ENCODE peak calls at places on chromosomes 16 and 17, in nine cellular contexts. One of them, this sample, is unnamed.

GRCh38 chr16:57592591-57593003 is 35.8 kb upstream of the ADGRG1 start:
- DNase-seq in suprapubic skin: no peak
- DNase-seq in prostate gland: no peak
- DNase-seq in endothelial cell of umbilical vein: no peak
- DNase-seq in transverse colon: peak; percentile 51
- DNase-seq in upper lobe of left lung: peak; percentile 36
- DNase-seq in SK-N-SH: no peak
- DNase-seq in sigmoid colon: no peak
- DNase-seq in stomach: peak; percentile 44
- DNase-seq in this sample: peak; percentile 94

GRCh38 chr16:4795828-4796572 is 831 bp downstream of the SMIM22 start:
- DNase-seq in suprapubic skin: no peak
- DNase-seq in prostate gland: no peak
- DNase-seq in endothelial cell of umbilical vein: no peak
- DNase-seq in transverse colon: peak; percentile 44
- DNase-seq in upper lobe of left lung: no peak
- DNase-seq in SK-N-SH: no peak
- DNase-seq in sigmoid colon: no peak
- DNase-seq in stomach: no peak
- DNase-seq in this sample: no peak

GRCh38 chr17:45895304-45895968 is 1.1 kb downstream of the MAPT start:
- DNase-seq in suprapubic skin: peak; percentile 73
- DNase-seq in prostate gland: no peak
- DNase-seq in endothelial cell of umbilical vein: peak; percentile 14
- DNase-seq in transverse colon: no peak
- DNase-seq in upper lobe of left lung: no peak
- DNase-seq in SK-N-SH: peak; percentile 91
- DNase-seq in sigmoid colon: no peak
- DNase-seq in stomach: no peak
- DNase-seq in this sample: no peak

GRCh38 chr16:58815188-58815888 is 81.2 kb upstream of the GOT2 start:
- DNase-seq in suprapubic skin: no peak
- DNase-seq in prostate gland: no peak
- DNase-seq in endothelial cell of umbilical vein: no peak
- DNase-seq in transverse colon: no peak
- DNase-seq in upper lobe of left lung: no peak
- DNase-seq in SK-N-SH: no peak
- DNase-seq in sigmoid colon: no peak
- DNase-seq in stomach: no peak
- DNase-seq in this sample: no peak

GRCh38 chr17:75181608-75182318 is 996 bp downstream of the SUMO2 start:
- DNase-seq in suprapubic skin: no peak
- DNase-seq in prostate gland: peak; percentile 17
- DNase-seq in endothelial cell of umbilical vein: peak; percentile 38
- DNase-seq in transverse colon: peak; percentile 30
- DNase-seq in upper lobe of left lung: peak; percentile 38
- DNase-seq in SK-N-SH: peak; percentile 36
- DNase-seq in sigmoid colon: no peak
- DNase-seq in stomach: peak; percentile 28
- DNase-seq in this sample: no peak

GRCh38 chr17:80992077-80992947 is 671 bp downstream of the CHMP6 start:
- DNase-seq in suprapubic skin: peak; percentile 65
- DNase-seq in prostate gland: no peak
- DNase-seq in endothelial cell of umbilical vein: no peak
- DNase-seq in transverse colon: peak; percentile 23
- DNase-seq in upper lobe of left lung: no peak
- DNase-seq in SK-N-SH: peak; percentile 85
- DNase-seq in sigmoid colon: no peak
- DNase-seq in stomach: no peak
- DNase-seq in this sample: no peak

GRCh38 chr16:87705780-87706277 is 60.0 kb downstream of the KLHDC4 start:
- DNase-seq in suprapubic skin: no peak
- DNase-seq in prostate gland: no peak
- DNase-seq in endothelial cell of umbilical vein: no peak
- DNase-seq in transverse colon: no peak
- DNase-seq in upper lobe of left lung: peak; percentile 65
- DNase-seq in SK-N-SH: no peak
- DNase-seq in sigmoid colon: no peak
- DNase-seq in stomach: peak; percentile 37
- DNase-seq in this sample: no peak

GRCh38 chr16:11407047-11407982 is 62.1 kb downstream of the RMI2 start:
- DNase-seq in suprapubic skin: no peak
- DNase-seq in prostate gland: peak; percentile 65
- DNase-seq in endothelial cell of umbilical vein: peak; percentile 74
- DNase-seq in transverse colon: peak; percentile 75
- DNase-seq in upper lobe of left lung: peak; percentile 69
- DNase-seq in SK-N-SH: peak; percentile 75
- DNase-seq in sigmoid colon: peak; percentile 82
- DNase-seq in stomach: peak; percentile 83
- DNase-seq in this sample: no peak

GRCh38 chr17:18916816-18917496 is 35.0 kb upstream of the SLC5A10 start:
- DNase-seq in suprapubic skin: no peak
- DNase-seq in prostate gland: no peak
- DNase-seq in endothelial cell of umbilical vein: no peak
- DNase-seq in transverse colon: no peak
- DNase-seq in upper lobe of left lung: no peak
- DNase-seq in SK-N-SH: no peak
- DNase-seq in sigmoid colon: no peak
- DNase-seq in stomach: no peak
- DNase-seq in this sample: no peak

GRCh38 chr16:79639576-79640311 is 39.2 kb upstream of the MAF start:
- DNase-seq in suprapubic skin: no peak
- DNase-seq in prostate gland: peak; percentile 33
- DNase-seq in endothelial cell of umbilical vein: no peak
- DNase-seq in transverse colon: no peak
- DNase-seq in upper lobe of left lung: no peak
- DNase-seq in SK-N-SH: no peak
- DNase-seq in sigmoid colon: no peak
- DNase-seq in stomach: peak; percentile 40
- DNase-seq in this sample: no peak

GRCh38 chr16:89925596-89926079 is 2.5 kb downstream of the TUBB3 start:
- DNase-seq in suprapubic skin: no peak
- DNase-seq in prostate gland: no peak
- DNase-seq in endothelial cell of umbilical vein: no peak
- DNase-seq in transverse colon: no peak
- DNase-seq in upper lobe of left lung: no peak
- DNase-seq in SK-N-SH: peak; percentile 57
- DNase-seq in sigmoid colon: no peak
- DNase-seq in stomach: no peak
- DNase-seq in this sample: no peak

GRCh38 chr17:76134911-76135809 is 5.9 kb downstream of the FOXJ1 start:
- DNase-seq in suprapubic skin: no peak
- DNase-seq in prostate gland: no peak
- DNase-seq in endothelial cell of umbilical vein: no peak
- DNase-seq in transverse colon: no peak
- DNase-seq in upper lobe of left lung: no peak
- DNase-seq in SK-N-SH: no peak
- DNase-seq in sigmoid colon: no peak
- DNase-seq in stomach: no peak
- DNase-seq in this sample: no peak

GRCh38 chr17:63774141-63774981 is at the start of gene DDX42:
- DNase-seq in suprapubic skin: peak; percentile 94
- DNase-seq in prostate gland: peak; percentile 86
- DNase-seq in endothelial cell of umbilical vein: peak; percentile 80
- DNase-seq in transverse colon: peak; percentile 94
- DNase-seq in upper lobe of left lung: peak; percentile 90
- DNase-seq in SK-N-SH: peak; percentile 75
- DNase-seq in sigmoid colon: peak; percentile 80
- DNase-seq in stomach: peak; percentile 91
- DNase-seq in this sample: no peak

GRCh38 chr17:57465551-57465950 is 209.2 kb downstream of the MSI2 start:
- DNase-seq in suprapubic skin: no peak
- DNase-seq in prostate gland: no peak
- DNase-seq in endothelial cell of umbilical vein: no peak
- DNase-seq in transverse colon: no peak
- DNase-seq in upper lobe of left lung: no peak
- DNase-seq in SK-N-SH: no peak
- DNase-seq in sigmoid colon: no peak
- DNase-seq in stomach: no peak
- DNase-seq in this sample: no peak

GRCh38 chr17:58172369-58173071 is 5.7 kb downstream of the OR4D2 start:
- DNase-seq in suprapubic skin: no peak
- DNase-seq in prostate gland: no peak
- DNase-seq in endothelial cell of umbilical vein: no peak
- DNase-seq in transverse colon: no peak
- DNase-seq in upper lobe of left lung: no peak
- DNase-seq in SK-N-SH: peak; percentile 62
- DNase-seq in sigmoid colon: no peak
- DNase-seq in stomach: no peak
- DNase-seq in this sample: no peak

GRCh38 chr17:15651001-15651582 is 31.6 kb upstream of the FBXW10B start:
- DNase-seq in suprapubic skin: no peak
- DNase-seq in prostate gland: no peak
- DNase-seq in endothelial cell of umbilical vein: no peak
- DNase-seq in transverse colon: peak; percentile 17
- DNase-seq in upper lobe of left lung: no peak
- DNase-seq in SK-N-SH: peak; percentile 51
- DNase-seq in sigmoid colon: peak; percentile 69
- DNase-seq in stomach: no peak
- DNase-seq in this sample: no peak

GRCh38 chr17:38507436-38507835 is 79.2 kb downstream of the ARHGAP23 start:
- DNase-seq in suprapubic skin: no peak
- DNase-seq in prostate gland: no peak
- DNase-seq in endothelial cell of umbilical vein: no peak
- DNase-seq in transverse colon: no peak
- DNase-seq in upper lobe of left lung: no peak
- DNase-seq in SK-N-SH: no peak
- DNase-seq in sigmoid colon: no peak
- DNase-seq in stomach: no peak
- DNase-seq in this sample: no peak

GRCh38 chr17:38509772-38510423 is 81.6 kb downstream of the ARHGAP23 start:
- DNase-seq in suprapubic skin: no peak
- DNase-seq in prostate gland: no peak
- DNase-seq in endothelial cell of umbilical vein: peak; percentile 30
- DNase-seq in transverse colon: no peak
- DNase-seq in upper lobe of left lung: no peak
- DNase-seq in SK-N-SH: no peak
- DNase-seq in sigmoid colon: no peak
- DNase-seq in stomach: no peak
- DNase-seq in this sample: no peak

GRCh38 chr17:38507921-38508569 is 79.8 kb downstream of the ARHGAP23 start:
- DNase-seq in suprapubic skin: no peak
- DNase-seq in prostate gland: no peak
- DNase-seq in endothelial cell of umbilical vein: no peak
- DNase-seq in transverse colon: no peak
- DNase-seq in upper lobe of left lung: no peak
- DNase-seq in SK-N-SH: no peak
- DNase-seq in sigmoid colon: no peak
- DNase-seq in stomach: no peak
- DNase-seq in this sample: no peak

GRCh38 chr17:38509008-38509771 is 80.9 kb downstream of the ARHGAP23 start:
- DNase-seq in suprapubic skin: peak; percentile 80
- DNase-seq in prostate gland: peak; percentile 59
- DNase-seq in endothelial cell of umbilical vein: peak; percentile 76
- DNase-seq in transverse colon: peak; percentile 75
- DNase-seq in upper lobe of left lung: peak; percentile 48
- DNase-seq in SK-N-SH: peak; percentile 98
- DNase-seq in sigmoid colon: peak; percentile 90
- DNase-seq in stomach: peak; percentile 79
- DNase-seq in this sample: no peak

DNA sequence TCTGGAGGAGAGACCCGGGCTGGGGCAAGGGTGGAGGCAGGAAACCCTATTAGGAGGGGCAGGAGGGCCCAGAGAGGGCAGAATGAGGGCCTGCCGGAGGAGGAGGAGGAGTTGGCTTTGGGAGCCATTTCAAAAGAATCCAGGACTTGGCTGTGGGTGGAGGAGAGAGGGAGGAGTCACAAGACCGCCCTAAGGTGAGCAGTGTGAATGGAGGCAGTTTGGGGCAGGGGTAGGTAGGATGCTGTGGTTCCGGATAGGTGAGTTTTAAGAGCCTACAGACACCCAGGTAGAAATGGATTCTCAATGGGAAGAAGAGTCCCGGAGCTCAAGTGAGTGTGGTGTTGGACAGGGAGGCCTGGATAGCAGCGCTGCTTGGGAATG is 80.3 kb downstream of the ARHGAP23 start:
- DNase-seq in suprapubic skin: no peak
- DNase-seq in prostate gland: no peak
- DNase-seq in endothelial cell of umbilical vein: no peak
- DNase-seq in transverse colon: no peak
- DNase-seq in upper lobe of left lung: no peak
- DNase-seq in SK-N-SH: no peak
- DNase-seq in sigmoid colon: no peak
- DNase-seq in stomach: no peak
- DNase-seq in this sample: no peak
- TF ChIP-seq POLR2AphosphoS5 in suprapubic skin: no peak
- TF ChIP-seq POLR2AphosphoS5 in prostate gland: no peak
- TF ChIP-seq POLR2AphosphoS5 in endothelial cell of umbilical vein: no peak
- TF ChIP-seq POLR2AphosphoS5 in transverse colon: no peak
- TF ChIP-seq POLR2AphosphoS5 in upper lobe of left lung: no peak
- TF ChIP-seq POLR2AphosphoS5 in SK-N-SH: no peak
- TF ChIP-seq POLR2AphosphoS5 in sigmoid colon: no peak
- TF ChIP-seq POLR2AphosphoS5 in stomach: no peak
- TF ChIP-seq POLR2AphosphoS5 in this sample: no peak

GRCh38 chr16:64687796-64688195 is 434.1 kb downstream of the CDH11 start:
- DNase-seq in suprapubic skin: no peak
- DNase-seq in prostate gland: no peak
- DNase-seq in endothelial cell of umbilical vein: no peak
- DNase-seq in transverse colon: no peak
- DNase-seq in upper lobe of left lung: no peak
- DNase-seq in SK-N-SH: no peak
- DNase-seq in sigmoid colon: no peak
- DNase-seq in stomach: no peak
- DNase-seq in this sample: no peak
- H3K9me3 ChIP-seq in suprapubic skin: no peaks in the 10 kb centered on the region
- H3K9me3 ChIP-seq in prostate gland: no peaks in the 10 kb centered on the region
- H3K9me3 ChIP-seq in endothelial cell of umbilical vein: no peaks in the 10 kb centered on the region
- H3K9me3 ChIP-seq in transverse colon: no peaks in the 10 kb centered on the region
- H3K9me3 ChIP-seq in upper lobe of left lung: no peaks in the 10 kb centered on the region
- H3K9me3 ChIP-seq in SK-N-SH: no peaks in the 10 kb centered on the region
- H3K9me3 ChIP-seq in sigmoid colon: no peaks in the 10 kb centered on the region
- H3K9me3 ChIP-seq in stomach: no peaks in the 10 kb centered on the region
- H3K9me3 ChIP-seq in this sample: no peaks in the 10 kb centered on the region

GRCh38 chr16:2089676-2090480 is 42.1 kb downstream of the TSC2 start:
- DNase-seq in suprapubic skin: no peak
- DNase-seq in prostate gland: no peak
- DNase-seq in endothelial cell of umbilical vein: no peak
- DNase-seq in transverse colon: no peak
- DNase-seq in upper lobe of left lung: no peak
- DNase-seq in SK-N-SH: no peak
- DNase-seq in sigmoid colon: no peak
- DNase-seq in stomach: no peak
- DNase-seq in this sample: no peak
- TF ChIP-seq POLR2AphosphoS5 in suprapubic skin: no peak
- TF ChIP-seq POLR2AphosphoS5 in prostate gland: no peak
- TF ChIP-seq POLR2AphosphoS5 in endothelial cell of umbilical vein: peak; percentile 17
- TF ChIP-seq POLR2AphosphoS5 in transverse colon: no peak
- TF ChIP-seq POLR2AphosphoS5 in upper lobe of left lung: no peak
- TF ChIP-seq POLR2AphosphoS5 in SK-N-SH: no peak
- TF ChIP-seq POLR2AphosphoS5 in sigmoid colon: no peak
- TF ChIP-seq POLR2AphosphoS5 in stomach: no peak
- TF ChIP-seq POLR2AphosphoS5 in this sample: no peak

DNA sequence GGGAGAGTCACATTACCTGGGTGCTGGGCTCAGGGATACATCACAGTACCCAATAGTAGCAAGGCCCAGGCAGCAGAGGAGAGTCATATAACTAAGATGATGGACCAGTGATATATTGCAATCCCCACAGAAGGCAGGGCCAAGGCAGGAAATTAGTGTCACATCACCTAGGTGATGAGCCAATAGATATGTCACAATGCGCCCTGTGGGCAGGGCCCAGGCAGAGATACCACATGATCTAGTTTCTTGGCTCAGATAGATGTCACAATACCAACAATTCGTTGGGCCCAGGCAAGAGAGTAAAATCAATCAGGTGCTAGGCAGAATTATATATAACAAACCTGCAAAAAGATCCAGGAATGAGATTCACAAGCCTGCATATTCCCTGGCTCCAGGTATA is 2111.5 kb downstream of the TP53TG3F start:
- DNase-seq in suprapubic skin: no peak
- DNase-seq in prostate gland: no peak
- DNase-seq in endothelial cell of umbilical vein: no peak
- DNase-seq in transverse colon: no peak
- DNase-seq in upper lobe of left lung: no peak
- DNase-seq in SK-N-SH: no peak
- DNase-seq in sigmoid colon: no peak
- DNase-seq in stomach: no peak
- DNase-seq in this sample: no peak
- H3K9me3 ChIP-seq in suprapubic skin: no peaks in the 10 kb centered on the region
- H3K9me3 ChIP-seq in prostate gland: no peaks in the 10 kb centered on the region
- H3K9me3 ChIP-seq in endothelial cell of umbilical vein: peaks cover 3% of the 10 kb centered on the region
- H3K9me3 ChIP-seq in transverse colon: no peaks in the 10 kb centered on the region
- H3K9me3 ChIP-seq in upper lobe of left lung: no peaks in the 10 kb centered on the region
- H3K9me3 ChIP-seq in SK-N-SH: no peaks in the 10 kb centered on the region
- H3K9me3 ChIP-seq in sigmoid colon: no peaks in the 10 kb centered on the region
- H3K9me3 ChIP-seq in stomach: peaks cover 35% of the 10 kb centered on the region
- H3K9me3 ChIP-seq in this sample: no peaks in the 10 kb centered on the region